ENCODE peak calls at places on chromosome 14, in four cellular contexts. P, M, W and G are unnamed samples.

GRCh38 chr14:69231486-69231885 is 28.5 kb upstream of the GALNT16 start:
- DNase-seq in P (no peak), W (no peak), M (no peak), G (no peak)

GRCh38 chr14:68943107-68943506 is 36.0 kb downstream of the ACTN1 start:
- DNase-seq in P (no peak), M (no peak), W (no peak), G (no peak)

GRCh38 chr14:99653618-99654017 is 8.7 kb downstream of the HHIPL1 start:
- DNase-seq in M (no peak), P (no peak), W (no peak), G (no peak)

GRCh38 chr14:60002819-60003492 is 83.0 kb downstream of the LRRC9 start:
- DNase-seq in M (no peak), P (no peak), W (peak; percentile 42), G (no peak)

GRCh38 chr14:102927878-102928411 is 5.5 kb downstream of the AMN start:
- DNase-seq in M (no peak), P (no peak), W (no peak), G (no peak)

GRCh38 chr14:64244279-64244678 is 49.9 kb downstream of the ESR2 start:
- DNase-seq in P (no peak), M (no peak), W (no peak), G (no peak)

GRCh38 chr14:71400821-71401447 is 493.7 kb downstream of the PCNX1 start:
- DNase-seq in P (no peak), W (no peak), M (no peak), G (no peak)

GRCh38 chr14:100530270-100531072 is 56.7 kb downstream of the BEGAIN start:
- DNase-seq in W (no peak), M (no peak), P (peak; percentile 31), G (no peak)

GRCh38 chr14:23550131-23550826 is 1.3 kb downstream of the ZFHX2 start:
- DNase-seq in P (no peak), M (no peak), W (no peak), G (no peak)

GRCh38 chr14:52366796-52367315 is 52.7 kb downstream of the PTGER2 start:
- DNase-seq in W (no peak), P (no peak), M (no peak), G (no peak)

GRCh38 chr14:75497191-75497590 is 25.1 kb upstream of the BATF start:
- DNase-seq in M (no peak), W (no peak), P (no peak), G (no peak)